ENCODE peak calls at places on chromosomes 12 and 14, in nine cellular contexts. One of them, this sample, is unnamed.

GRCh38 chr12:124524231-124524925 is 43.0 kb downstream of the NCOR2 start:
- DNase-seq in AG04450: peak
- DNase-seq in HT-29: no peak
- DNase-seq in heart left ventricle: peak
- DNase-seq in A549: peak
- DNase-seq in activated naive CD8-positive, alpha-beta T cell treated with anti-CD3 and anti-CD28 coated beads, Interleukin-2, amount 50 U/mL, for 24 hours: no peak
- DNase-seq in NCI-H69: no peak
- DNase-seq in GM04504: peak
- DNase-seq in neuronal stem cell: no peak
- DNase-seq in this sample: no peak

GRCh38 chr14:59595071-59595470 is 18.5 kb upstream of the CCDC175 start:
- DNase-seq in heart left ventricle: no peak
- DNase-seq in activated naive CD8-positive, alpha-beta T cell treated with anti-CD3 and anti-CD28 coated beads, Interleukin-2, amount 50 U/mL, for 24 hours: no peak
- DNase-seq in AG04450: no peak
- DNase-seq in A549: no peak
- DNase-seq in GM04504: no peak
- DNase-seq in neuronal stem cell: no peak
- DNase-seq in HT-29: no peak
- DNase-seq in NCI-H69: peak
- DNase-seq in this sample: no peak

GRCh38 chr14:23324455-23324846 is 3.2 kb downstream of the PABPN1 start:
- DNase-seq in neuronal stem cell: no peak
- DNase-seq in GM04504: no peak
- DNase-seq in NCI-H69: no peak
- DNase-seq in HT-29: no peak
- DNase-seq in activated naive CD8-positive, alpha-beta T cell treated with anti-CD3 and anti-CD28 coated beads, Interleukin-2, amount 50 U/mL, for 24 hours: no peak
- DNase-seq in heart left ventricle: no peak
- DNase-seq in A549: no peak
- DNase-seq in AG04450: no peak
- DNase-seq in this sample: no peak

GRCh38 chr12:47863467-47863866 is 41.3 kb downstream of the VDR start:
- DNase-seq in GM04504: no peak
- DNase-seq in HT-29: no peak
- DNase-seq in neuronal stem cell: no peak
- DNase-seq in A549: no peak
- DNase-seq in activated naive CD8-positive, alpha-beta T cell treated with anti-CD3 and anti-CD28 coated beads, Interleukin-2, amount 50 U/mL, for 24 hours: no peak
- DNase-seq in NCI-H69: no peak
- DNase-seq in heart left ventricle: no peak
- DNase-seq in AG04450: no peak
- DNase-seq in this sample: no peak

GRCh38 chr12:402127-402456 is 648 bp downstream of the CCDC77 start:
- DNase-seq in AG04450: no peak
- DNase-seq in heart left ventricle: no peak
- DNase-seq in GM04504: no peak
- DNase-seq in A549: no peak
- DNase-seq in NCI-H69: no peak
- DNase-seq in activated naive CD8-positive, alpha-beta T cell treated with anti-CD3 and anti-CD28 coated beads, Interleukin-2, amount 50 U/mL, for 24 hours: no peak
- DNase-seq in neuronal stem cell: peak
- DNase-seq in HT-29: peak
- DNase-seq in this sample: no peak

GRCh38 chr12:99130808-99131538 is 485.9 kb downstream of the APAF1 start:
- DNase-seq in NCI-H69: no peak
- DNase-seq in heart left ventricle: no peak
- DNase-seq in activated naive CD8-positive, alpha-beta T cell treated with anti-CD3 and anti-CD28 coated beads, Interleukin-2, amount 50 U/mL, for 24 hours: no peak
- DNase-seq in AG04450: no peak
- DNase-seq in neuronal stem cell: no peak
- DNase-seq in GM04504: no peak
- DNase-seq in A549: no peak
- DNase-seq in HT-29: no peak
- DNase-seq in this sample: no peak

GRCh38 chr14:94598816-94599655 is 13.2 kb upstream of the SERPINA3 start:
- DNase-seq in neuronal stem cell: no peak
- DNase-seq in NCI-H69: peak
- DNase-seq in A549: peak
- DNase-seq in HT-29: peak
- DNase-seq in activated naive CD8-positive, alpha-beta T cell treated with anti-CD3 and anti-CD28 coated beads, Interleukin-2, amount 50 U/mL, for 24 hours: no peak
- DNase-seq in heart left ventricle: no peak
- DNase-seq in AG04450: peak
- DNase-seq in GM04504: peak
- DNase-seq in this sample: no peak

GRCh38 chr12:99131761-99132199 is 486.7 kb downstream of the APAF1 start:
- DNase-seq in A549: no peak
- DNase-seq in NCI-H69: peak
- DNase-seq in AG04450: no peak
- DNase-seq in HT-29: no peak
- DNase-seq in activated naive CD8-positive, alpha-beta T cell treated with anti-CD3 and anti-CD28 coated beads, Interleukin-2, amount 50 U/mL, for 24 hours: no peak
- DNase-seq in GM04504: no peak
- DNase-seq in heart left ventricle: peak
- DNase-seq in neuronal stem cell: peak
- DNase-seq in this sample: no peak

GRCh38 chr12:3534511-3534910 is 43.5 kb downstream of the PRMT8 start:
- DNase-seq in AG04450: no peak
- DNase-seq in HT-29: no peak
- DNase-seq in heart left ventricle: no peak
- DNase-seq in GM04504: no peak
- DNase-seq in neuronal stem cell: no peak
- DNase-seq in A549: no peak
- DNase-seq in NCI-H69: peak
- DNase-seq in activated naive CD8-positive, alpha-beta T cell treated with anti-CD3 and anti-CD28 coated beads, Interleukin-2, amount 50 U/mL, for 24 hours: no peak
- DNase-seq in this sample: no peak

GRCh38 chr12:38541849-38542248 is 225.3 kb downstream of the ALG10B start:
- DNase-seq in activated naive CD8-positive, alpha-beta T cell treated with anti-CD3 and anti-CD28 coated beads, Interleukin-2, amount 50 U/mL, for 24 hours: no peak
- DNase-seq in GM04504: no peak
- DNase-seq in HT-29: no peak
- DNase-seq in NCI-H69: no peak
- DNase-seq in heart left ventricle: no peak
- DNase-seq in neuronal stem cell: no peak
- DNase-seq in AG04450: no peak
- DNase-seq in A549: no peak
- DNase-seq in this sample: no peak

GRCh38 chr12:114794049-114794558 is 110.1 kb upstream of the TBX3 start:
- DNase-seq in activated naive CD8-positive, alpha-beta T cell treated with anti-CD3 and anti-CD28 coated beads, Interleukin-2, amount 50 U/mL, for 24 hours: no peak
- DNase-seq in GM04504: no peak
- DNase-seq in neuronal stem cell: no peak
- DNase-seq in NCI-H69: no peak
- DNase-seq in heart left ventricle: no peak
- DNase-seq in HT-29: no peak
- DNase-seq in A549: no peak
- DNase-seq in AG04450: no peak
- DNase-seq in this sample: no peak

GRCh38 chr12:51421266-51421884 is 3.3 kb upstream of the SLC4A8 start:
- DNase-seq in neuronal stem cell: peak
- DNase-seq in heart left ventricle: no peak
- DNase-seq in activated naive CD8-positive, alpha-beta T cell treated with anti-CD3 and anti-CD28 coated beads, Interleukin-2, amount 50 U/mL, for 24 hours: peak
- DNase-seq in GM04504: peak
- DNase-seq in HT-29: peak
- DNase-seq in A549: peak
- DNase-seq in NCI-H69: peak
- DNase-seq in AG04450: peak
- DNase-seq in this sample: peak

GRCh38 chr12:94187351-94187750 is 39.0 kb downstream of the PLXNC1 start:
- DNase-seq in activated naive CD8-positive, alpha-beta T cell treated with anti-CD3 and anti-CD28 coated beads, Interleukin-2, amount 50 U/mL, for 24 hours: no peak
- DNase-seq in A549: no peak
- DNase-seq in AG04450: no peak
- DNase-seq in NCI-H69: peak
- DNase-seq in heart left ventricle: no peak
- DNase-seq in GM04504: no peak
- DNase-seq in neuronal stem cell: no peak
- DNase-seq in HT-29: no peak
- DNase-seq in this sample: no peak

GRCh38 chr12:43370299-43370698 is 181.7 kb downstream of the ADAMTS20 start:
- DNase-seq in A549: no peak
- DNase-seq in HT-29: peak
- DNase-seq in neuronal stem cell: no peak
- DNase-seq in GM04504: no peak
- DNase-seq in AG04450: peak
- DNase-seq in NCI-H69: peak
- DNase-seq in activated naive CD8-positive, alpha-beta T cell treated with anti-CD3 and anti-CD28 coated beads, Interleukin-2, amount 50 U/mL, for 24 hours: no peak
- DNase-seq in heart left ventricle: no peak
- DNase-seq in this sample: no peak

GRCh38 chr12:10241781-10242180 is 29.1 kb downstream of the GABARAPL1 start:
- DNase-seq in A549: no peak
- DNase-seq in activated naive CD8-positive, alpha-beta T cell treated with anti-CD3 and anti-CD28 coated beads, Interleukin-2, amount 50 U/mL, for 24 hours: no peak
- DNase-seq in HT-29: no peak
- DNase-seq in AG04450: no peak
- DNase-seq in GM04504: no peak
- DNase-seq in neuronal stem cell: no peak
- DNase-seq in NCI-H69: no peak
- DNase-seq in heart left ventricle: no peak
- DNase-seq in this sample: no peak

GRCh38 chr12:9052610-9053009 is 63.1 kb downstream of the A2M start:
- DNase-seq in A549: no peak
- DNase-seq in neuronal stem cell: no peak
- DNase-seq in NCI-H69: no peak
- DNase-seq in GM04504: no peak
- DNase-seq in HT-29: no peak
- DNase-seq in AG04450: no peak
- DNase-seq in activated naive CD8-positive, alpha-beta T cell treated with anti-CD3 and anti-CD28 coated beads, Interleukin-2, amount 50 U/mL, for 24 hours: no peak
- DNase-seq in heart left ventricle: no peak
- DNase-seq in this sample: no peak

GRCh38 chr12:50778663-50779590 is 15.0 kb downstream of the ATF1 start:
- DNase-seq in A549: no peak
- DNase-seq in heart left ventricle: no peak
- DNase-seq in HT-29: no peak
- DNase-seq in GM04504: no peak
- DNase-seq in neuronal stem cell: no peak
- DNase-seq in NCI-H69: no peak
- DNase-seq in activated naive CD8-positive, alpha-beta T cell treated with anti-CD3 and anti-CD28 coated beads, Interleukin-2, amount 50 U/mL, for 24 hours: no peak
- DNase-seq in AG04450: no peak
- DNase-seq in this sample: no peak

GRCh38 chr14:39841088-39841487 is 408.9 kb upstream of the FBXO33 start:
- DNase-seq in activated naive CD8-positive, alpha-beta T cell treated with anti-CD3 and anti-CD28 coated beads, Interleukin-2, amount 50 U/mL, for 24 hours: no peak
- DNase-seq in A549: no peak
- DNase-seq in GM04504: no peak
- DNase-seq in NCI-H69: no peak
- DNase-seq in neuronal stem cell: no peak
- DNase-seq in HT-29: no peak
- DNase-seq in AG04450: no peak
- DNase-seq in heart left ventricle: no peak
- DNase-seq in this sample: no peak

GRCh38 chr14:20811994-20812393 is 9.3 kb upstream of the RNASE1 start:
- DNase-seq in A549: no peak
- DNase-seq in activated naive CD8-positive, alpha-beta T cell treated with anti-CD3 and anti-CD28 coated beads, Interleukin-2, amount 50 U/mL, for 24 hours: no peak
- DNase-seq in neuronal stem cell: no peak
- DNase-seq in AG04450: no peak
- DNase-seq in heart left ventricle: no peak
- DNase-seq in NCI-H69: no peak
- DNase-seq in GM04504: no peak
- DNase-seq in HT-29: no peak
- DNase-seq in this sample: no peak

GRCh38 chr12:49624919-49625577 is 1.7 kb downstream of the PRPF40B start:
- DNase-seq in A549: peak
- DNase-seq in AG04450: no peak
- DNase-seq in activated naive CD8-positive, alpha-beta T cell treated with anti-CD3 and anti-CD28 coated beads, Interleukin-2, amount 50 U/mL, for 24 hours: no peak
- DNase-seq in GM04504: no peak
- DNase-seq in HT-29: no peak
- DNase-seq in neuronal stem cell: no peak
- DNase-seq in NCI-H69: peak
- DNase-seq in heart left ventricle: no peak
- DNase-seq in this sample: no peak

GRCh38 chr12:50786498-50787231 is 22.8 kb downstream of the ATF1 start:
- DNase-seq in HT-29: peak
- DNase-seq in activated naive CD8-positive, alpha-beta T cell treated with anti-CD3 and anti-CD28 coated beads, Interleukin-2, amount 50 U/mL, for 24 hours: no peak
- DNase-seq in A549: peak
- DNase-seq in NCI-H69: no peak
- DNase-seq in GM04504: peak
- DNase-seq in heart left ventricle: no peak
- DNase-seq in AG04450: peak
- DNase-seq in neuronal stem cell: no peak
- DNase-seq in this sample: no peak

GRCh38 chr12:107057071-107057834 is 36.1 kb downstream of the CRY1 start:
- DNase-seq in activated naive CD8-positive, alpha-beta T cell treated with anti-CD3 and anti-CD28 coated beads, Interleukin-2, amount 50 U/mL, for 24 hours: no peak
- DNase-seq in AG04450: no peak
- DNase-seq in neuronal stem cell: no peak
- DNase-seq in GM04504: peak
- DNase-seq in heart left ventricle: no peak
- DNase-seq in HT-29: peak
- DNase-seq in NCI-H69: peak
- DNase-seq in A549: peak
- DNase-seq in this sample: no peak

GRCh38 chr12:91155990-91156389 is 26.6 kb downstream of the DCN start:
- DNase-seq in A549: no peak
- DNase-seq in neuronal stem cell: no peak
- DNase-seq in AG04450: no peak
- DNase-seq in HT-29: no peak
- DNase-seq in activated naive CD8-positive, alpha-beta T cell treated with anti-CD3 and anti-CD28 coated beads, Interleukin-2, amount 50 U/mL, for 24 hours: no peak
- DNase-seq in GM04504: no peak
- DNase-seq in heart left ventricle: no peak
- DNase-seq in NCI-H69: peak
- DNase-seq in this sample: no peak

GRCh38 chr14:105084741-105085571 is 19.7 kb upstream of the GPR132 start:
- DNase-seq in NCI-H69: no peak
- DNase-seq in GM04504: no peak
- DNase-seq in heart left ventricle: no peak
- DNase-seq in A549: no peak
- DNase-seq in neuronal stem cell: no peak
- DNase-seq in HT-29: no peak
- DNase-seq in AG04450: no peak
- DNase-seq in activated naive CD8-positive, alpha-beta T cell treated with anti-CD3 and anti-CD28 coated beads, Interleukin-2, amount 50 U/mL, for 24 hours: no peak
- DNase-seq in this sample: no peak

GRCh38 chr12:120453060-120453761 is 7.0 kb downstream of the GATC start:
- DNase-seq in neuronal stem cell: no peak
- DNase-seq in activated naive CD8-positive, alpha-beta T cell treated with anti-CD3 and anti-CD28 coated beads, Interleukin-2, amount 50 U/mL, for 24 hours: no peak
- DNase-seq in NCI-H69: no peak
- DNase-seq in HT-29: no peak
- DNase-seq in AG04450: no peak
- DNase-seq in GM04504: no peak
- DNase-seq in heart left ventricle: no peak
- DNase-seq in A549: no peak
- DNase-seq in this sample: no peak

GRCh38 chr12:118103231-118103600 is 595 bp downstream of the VSIG10 start:
- DNase-seq in NCI-H69: peak
- DNase-seq in AG04450: no peak
- DNase-seq in neuronal stem cell: no peak
- DNase-seq in A549: peak
- DNase-seq in heart left ventricle: no peak
- DNase-seq in HT-29: peak
- DNase-seq in activated naive CD8-positive, alpha-beta T cell treated with anti-CD3 and anti-CD28 coated beads, Interleukin-2, amount 50 U/mL, for 24 hours: peak
- DNase-seq in GM04504: no peak
- DNase-seq in this sample: no peak

GRCh38 chr12:124686001-124686884 is 118.8 kb upstream of the NCOR2 start:
- DNase-seq in activated naive CD8-positive, alpha-beta T cell treated with anti-CD3 and anti-CD28 coated beads, Interleukin-2, amount 50 U/mL, for 24 hours: no peak
- DNase-seq in NCI-H69: peak
- DNase-seq in HT-29: no peak
- DNase-seq in A549: peak
- DNase-seq in heart left ventricle: no peak
- DNase-seq in AG04450: no peak
- DNase-seq in GM04504: peak
- DNase-seq in neuronal stem cell: no peak
- DNase-seq in this sample: no peak

GRCh38 chr14:61342486-61342885 is 21.1 kb downstream of the PRKCH start:
- DNase-seq in AG04450: no peak
- DNase-seq in A549: no peak
- DNase-seq in HT-29: no peak
- DNase-seq in heart left ventricle: no peak
- DNase-seq in neuronal stem cell: no peak
- DNase-seq in NCI-H69: no peak
- DNase-seq in GM04504: no peak
- DNase-seq in activated naive CD8-positive, alpha-beta T cell treated with anti-CD3 and anti-CD28 coated beads, Interleukin-2, amount 50 U/mL, for 24 hours: peak
- DNase-seq in this sample: peak

GRCh38 chr12:27515671-27516070 is 8.3 kb upstream of the PPFIBP1 start:
- DNase-seq in activated naive CD8-positive, alpha-beta T cell treated with anti-CD3 and anti-CD28 coated beads, Interleukin-2, amount 50 U/mL, for 24 hours: no peak
- DNase-seq in HT-29: no peak
- DNase-seq in neuronal stem cell: no peak
- DNase-seq in heart left ventricle: no peak
- DNase-seq in NCI-H69: no peak
- DNase-seq in GM04504: no peak
- DNase-seq in AG04450: no peak
- DNase-seq in A549: no peak
- DNase-seq in this sample: no peak

GRCh38 chr14:64758025-64758521 is 53.8 kb downstream of the PLEKHG3 start:
- DNase-seq in GM04504: no peak
- DNase-seq in activated naive CD8-positive, alpha-beta T cell treated with anti-CD3 and anti-CD28 coated beads, Interleukin-2, amount 50 U/mL, for 24 hours: no peak
- DNase-seq in HT-29: peak
- DNase-seq in NCI-H69: peak
- DNase-seq in AG04450: no peak
- DNase-seq in A549: no peak
- DNase-seq in heart left ventricle: no peak
- DNase-seq in neuronal stem cell: no peak
- DNase-seq in this sample: no peak

GRCh38 chr12:126389215-126389841 is 1324.1 kb downstream of the AACS start:
- DNase-seq in NCI-H69: peak
- DNase-seq in GM04504: peak
- DNase-seq in neuronal stem cell: no peak
- DNase-seq in A549: no peak
- DNase-seq in HT-29: no peak
- DNase-seq in heart left ventricle: no peak
- DNase-seq in activated naive CD8-positive, alpha-beta T cell treated with anti-CD3 and anti-CD28 coated beads, Interleukin-2, amount 50 U/mL, for 24 hours: no peak
- DNase-seq in AG04450: peak
- DNase-seq in this sample: no peak